ENCODE peak calls at places on chromosomes 16 and 17, in six cellular contexts. One of them, this sample, is unnamed.

GRCh38 chr17:73907601-73907910 is 263.3 kb upstream of the SDK2 start:
- DNase-seq in NCI-H1048: no peak
- DNase-seq in A549: no peak
- DNase-seq in activated CD8-positive, alpha-beta memory T cell treated with anti-CD3 and anti-CD28 coated beads for 48 hours: no peak
- DNase-seq in HTR-8/SVneo: no peak
- DNase-seq in renal cortical epithelial cell: no peak
- DNase-seq in this sample: no peak

GRCh38 chr16:49773534-49774486 is 82.1 kb downstream of the ZNF423 start:
- DNase-seq in NCI-H1048: no peak
- DNase-seq in A549: no peak
- DNase-seq in activated CD8-positive, alpha-beta memory T cell treated with anti-CD3 and anti-CD28 coated beads for 48 hours: no peak
- DNase-seq in HTR-8/SVneo: no peak
- DNase-seq in renal cortical epithelial cell: no peak
- DNase-seq in this sample: no peak

GRCh38 chr17:27345141-27345904 is 51.4 kb downstream of the WSB1 start:
- DNase-seq in NCI-H1048: no peak
- DNase-seq in A549: no peak
- DNase-seq in activated CD8-positive, alpha-beta memory T cell treated with anti-CD3 and anti-CD28 coated beads for 48 hours: no peak
- DNase-seq in HTR-8/SVneo: no peak
- DNase-seq in renal cortical epithelial cell: peak
- DNase-seq in this sample: no peak

GRCh38 chr16:78957328-78958100 is 643.0 kb downstream of the MAF start:
- DNase-seq in NCI-H1048: no peak
- DNase-seq in A549: no peak
- DNase-seq in activated CD8-positive, alpha-beta memory T cell treated with anti-CD3 and anti-CD28 coated beads for 48 hours: no peak
- DNase-seq in HTR-8/SVneo: no peak
- DNase-seq in renal cortical epithelial cell: no peak
- DNase-seq in this sample: no peak

GRCh38 chr17:3815925-3816324 is 14.9 kb upstream of the ITGAE start:
- DNase-seq in NCI-H1048: no peak
- DNase-seq in A549: no peak
- DNase-seq in activated CD8-positive, alpha-beta memory T cell treated with anti-CD3 and anti-CD28 coated beads for 48 hours: no peak
- DNase-seq in HTR-8/SVneo: no peak
- DNase-seq in renal cortical epithelial cell: no peak
- DNase-seq in this sample: no peak

GRCh38 chr17:6381526-6382135 is 53.3 kb downstream of the AIPL1 start:
- DNase-seq in NCI-H1048: no peak
- DNase-seq in A549: no peak
- DNase-seq in activated CD8-positive, alpha-beta memory T cell treated with anti-CD3 and anti-CD28 coated beads for 48 hours: no peak
- DNase-seq in HTR-8/SVneo: no peak
- DNase-seq in renal cortical epithelial cell: no peak
- DNase-seq in this sample: no peak

GRCh38 chr17:41486809-41487530 is 2.7 kb downstream of the KRT36 start:
- DNase-seq in NCI-H1048: no peak
- DNase-seq in A549: peak
- DNase-seq in activated CD8-positive, alpha-beta memory T cell treated with anti-CD3 and anti-CD28 coated beads for 48 hours: peak
- DNase-seq in HTR-8/SVneo: no peak
- DNase-seq in renal cortical epithelial cell: no peak
- DNase-seq in this sample: peak

GRCh38 chr17:5203178-5203907 is 11.7 kb upstream of the ZNF594 start:
- DNase-seq in NCI-H1048: no peak
- DNase-seq in A549: no peak
- DNase-seq in activated CD8-positive, alpha-beta memory T cell treated with anti-CD3 and anti-CD28 coated beads for 48 hours: no peak
- DNase-seq in HTR-8/SVneo: no peak
- DNase-seq in renal cortical epithelial cell: no peak
- DNase-seq in this sample: no peak

GRCh38 chr17:82670661-82671060 is 22.4 kb upstream of the WDR45B start:
- DNase-seq in NCI-H1048: no peak
- DNase-seq in A549: no peak
- DNase-seq in activated CD8-positive, alpha-beta memory T cell treated with anti-CD3 and anti-CD28 coated beads for 48 hours: no peak
- DNase-seq in HTR-8/SVneo: no peak
- DNase-seq in renal cortical epithelial cell: no peak
- DNase-seq in this sample: no peak

GRCh38 chr17:80331820-80332219 is 71.2 kb downstream of the RNF213 start:
- DNase-seq in NCI-H1048: no peak
- DNase-seq in A549: no peak
- DNase-seq in activated CD8-positive, alpha-beta memory T cell treated with anti-CD3 and anti-CD28 coated beads for 48 hours: no peak
- DNase-seq in HTR-8/SVneo: no peak
- DNase-seq in renal cortical epithelial cell: no peak
- DNase-seq in this sample: no peak

GRCh38 chr17:50157891-50158290 is 7.4 kb upstream of the PPP1R9B start:
- DNase-seq in NCI-H1048: no peak
- DNase-seq in A549: no peak
- DNase-seq in activated CD8-positive, alpha-beta memory T cell treated with anti-CD3 and anti-CD28 coated beads for 48 hours: no peak
- DNase-seq in HTR-8/SVneo: no peak
- DNase-seq in renal cortical epithelial cell: no peak
- DNase-seq in this sample: no peak

GRCh38 chr17:66564992-66565465 is 262.6 kb downstream of the PRKCA start:
- DNase-seq in NCI-H1048: no peak
- DNase-seq in A549: no peak
- DNase-seq in activated CD8-positive, alpha-beta memory T cell treated with anti-CD3 and anti-CD28 coated beads for 48 hours: no peak
- DNase-seq in HTR-8/SVneo: no peak
- DNase-seq in renal cortical epithelial cell: no peak
- DNase-seq in this sample: no peak

GRCh38 chr17:31674717-31675349 is 184.2 kb downstream of the COPRS start:
- DNase-seq in NCI-H1048: no peak
- DNase-seq in A549: no peak
- DNase-seq in activated CD8-positive, alpha-beta memory T cell treated with anti-CD3 and anti-CD28 coated beads for 48 hours: no peak
- DNase-seq in HTR-8/SVneo: no peak
- DNase-seq in renal cortical epithelial cell: peak
- DNase-seq in this sample: no peak

GRCh38 chr17:2856727-2857126 is 60.5 kb downstream of the RAP1GAP2 start:
- DNase-seq in NCI-H1048: no peak
- DNase-seq in A549: no peak
- DNase-seq in activated CD8-positive, alpha-beta memory T cell treated with anti-CD3 and anti-CD28 coated beads for 48 hours: no peak
- DNase-seq in HTR-8/SVneo: no peak
- DNase-seq in renal cortical epithelial cell: no peak
- DNase-seq in this sample: no peak

GRCh38 chr17:63571632-63572310 is 21.5 kb downstream of the DCAF7 start:
- DNase-seq in NCI-H1048: no peak
- DNase-seq in A549: peak
- DNase-seq in activated CD8-positive, alpha-beta memory T cell treated with anti-CD3 and anti-CD28 coated beads for 48 hours: no peak
- DNase-seq in HTR-8/SVneo: peak
- DNase-seq in renal cortical epithelial cell: peak
- DNase-seq in this sample: no peak

GRCh38 chr17:73271078-73271477 is 9.4 kb upstream of the CPSF4L start:
- DNase-seq in NCI-H1048: no peak
- DNase-seq in A549: no peak
- DNase-seq in activated CD8-positive, alpha-beta memory T cell treated with anti-CD3 and anti-CD28 coated beads for 48 hours: no peak
- DNase-seq in HTR-8/SVneo: no peak
- DNase-seq in renal cortical epithelial cell: no peak
- DNase-seq in this sample: no peak

GRCh38 chr17:28907709-28908475 is 5.0 kb upstream of the DHRS13 start:
- DNase-seq in NCI-H1048: no peak
- DNase-seq in A549: no peak
- DNase-seq in activated CD8-positive, alpha-beta memory T cell treated with anti-CD3 and anti-CD28 coated beads for 48 hours: no peak
- DNase-seq in HTR-8/SVneo: no peak
- DNase-seq in renal cortical epithelial cell: no peak
- DNase-seq in this sample: no peak

GRCh38 chr17:82014432-82014831 is 8.2 kb downstream of the CENPX start:
- DNase-seq in NCI-H1048: no peak
- DNase-seq in A549: no peak
- DNase-seq in activated CD8-positive, alpha-beta memory T cell treated with anti-CD3 and anti-CD28 coated beads for 48 hours: no peak
- DNase-seq in HTR-8/SVneo: no peak
- DNase-seq in renal cortical epithelial cell: no peak
- DNase-seq in this sample: no peak

GRCh38 chr17:4189280-4189679 is 46.3 kb downstream of the CYB5D2 start:
- DNase-seq in NCI-H1048: no peak
- DNase-seq in A549: no peak
- DNase-seq in activated CD8-positive, alpha-beta memory T cell treated with anti-CD3 and anti-CD28 coated beads for 48 hours: no peak
- DNase-seq in HTR-8/SVneo: no peak
- DNase-seq in renal cortical epithelial cell: no peak
- DNase-seq in this sample: no peak